ENCODE peak calls at places on chromosomes 7 and 10, in five cellular contexts. V is WERI-Rb-1, Z is HTR-8/SVneo, O is NAMALWA, N is pons. B is an unnamed sample.

GRCh38 chr10:31374146-31374696 is 55.2 kb downstream of the ZEB1 start:
- DNase-seq in V (no peak), Z (no peak), O (no peak), N (no peak), B (no peak)

GRCh38 chr7:30549933-30550493 is 44.7 kb upstream of the GARS1 start:
- DNase-seq in V (no peak), Z (no peak), O (no peak), N (no peak), B (peak; percentile 33)

GRCh38 chr7:151440799-151441443 is 980 bp upstream of the CRYGN start:
- DNase-seq in V (no peak), Z (no peak), O (no peak), N (no peak), B (no peak)

GRCh38 chr7:135283959-135284638 is 50.5 kb downstream of the STRA8 start:
- DNase-seq in V (peak; percentile 29), Z (no peak), O (no peak), N (no peak), B (no peak)

GRCh38 chr10:132572545-132572937 is 35.0 kb downstream of the INPP5A start:
- DNase-seq in V (no peak), Z (no peak), O (peak; percentile 57), N (no peak), B (peak; percentile 38)

GRCh38 chr10:102633848-102634247 is 10.4 kb upstream of the TRIM8 start:
- DNase-seq in V (no peak), Z (no peak), O (no peak), N (no peak), B (no peak)

GRCh38 chr7:97019710-97020109 is 4.9 kb downstream of the DLX5 start:
- DNase-seq in V (no peak), Z (no peak), O (no peak), N (no peak), B (no peak)

GRCh38 chr7:142439739-142440138 is 181.9 kb upstream of the PRSS58 start:
- DNase-seq in V (no peak), Z (no peak), O (no peak), N (no peak), B (peak; percentile 9)

GRCh38 chr10:123142701-123143161 is 5.2 kb upstream of the HMX2 start:
- DNase-seq in V (no peak), Z (no peak), O (no peak), N (no peak), B (no peak)

GRCh38 chr10:126372359-126372758 is 15.9 kb downstream of the ADAM12 start:
- DNase-seq in V (peak; percentile 70), Z (no peak), O (no peak), N (no peak), B (no peak)

B was measured in kidney tubule cell.